ENCODE peak calls at places on chromosomes 5 and 9, in seven cellular contexts. O, Z, P, T, F, R and E are unnamed samples.

GRCh38 chr5:68171101-68171558 is 44.4 kb upstream of the PIK3R1 start:
- DNase-seq in O (no peak), Z (peak), P (no peak), T (peak), F (peak), R (no peak), E (peak)

GRCh38 chr9:92432350-92432749 is 8.1 kb upstream of the OMD start:
- DNase-seq in O (no peak), Z (peak), P (no peak), T (no peak), F (no peak), R (no peak), E (no peak)

GRCh38 chr5:83048277-83048676 is 28.9 kb downstream of the TMEM167A start:
- DNase-seq in O (no peak), Z (peak), P (no peak), T (no peak), F (no peak), R (no peak), E (no peak)

GRCh38 chr5:81963544-81963943 is 8.3 kb upstream of the ATG10 start:
- DNase-seq in O (no peak), Z (no peak), P (no peak), T (no peak), F (no peak), R (no peak), E (no peak)

GRCh38 chr9:94005272-94005901 is 50.2 kb upstream of the BARX1 start:
- DNase-seq in O (no peak), Z (peak), P (no peak), T (no peak), F (peak), R (peak), E (no peak)

GRCh38 chr5:179255527-179256228 is 89.6 kb downstream of the ADAMTS2 start:
- DNase-seq in O (no peak), Z (no peak), P (no peak), T (peak), F (no peak), R (no peak), E (no peak)

GRCh38 chr5:169029661-169030274 is 271.2 kb downstream of the SLIT3 start:
- DNase-seq in O (no peak), Z (no peak), P (peak), T (no peak), F (no peak), R (no peak), E (no peak)

GRCh38 chr9:36759976-36760375 is 187.3 kb downstream of the MELK start:
- DNase-seq in O (no peak), Z (no peak), P (no peak), T (no peak), F (no peak), R (no peak), E (no peak)

GRCh38 chr5:67774153-67774552 is 441.4 kb upstream of the PIK3R1 start:
- DNase-seq in O (no peak), Z (no peak), P (no peak), T (no peak), F (no peak), R (no peak), E (no peak)

GRCh38 chr9:77402286-77402685 is 225.0 kb downstream of the VPS13A start:
- DNase-seq in O (no peak), Z (peak), P (no peak), T (no peak), F (no peak), R (no peak), E (no peak)

GRCh38 chr5:23042231-23042630 is 189.1 kb upstream of the CDH12 start:
- DNase-seq in O (no peak), Z (no peak), P (no peak), T (no peak), F (no peak), R (no peak), E (no peak)

GRCh38 chr5:125595845-125596244 is 827.4 kb upstream of the GRAMD2B start:
- DNase-seq in O (no peak), Z (no peak), P (no peak), T (no peak), F (no peak), R (no peak), E (no peak)

GRCh38 chr5:98872679-98873078 is 56.1 kb downstream of the CHD1 start:
- DNase-seq in O (no peak), Z (peak), P (no peak), T (no peak), F (peak), R (no peak), E (peak)

GRCh38 chr9:97722331-97722730 is 25.2 kb upstream of the XPA start:
- DNase-seq in O (no peak), Z (no peak), P (no peak), T (no peak), F (no peak), R (no peak), E (no peak)

GRCh38 chr5:78718827-78719226 is 70.3 kb upstream of the LHFPL2 start:
- DNase-seq in O (no peak), Z (no peak), P (no peak), T (no peak), F (no peak), R (no peak), E (no peak)